ENCODE peak calls at places on chromosomes 16 and 17, in six cellular contexts. One of them, this sample, is unnamed.

GRCh38 chr17:73048170-73048569 is 44.3 kb downstream of the SLC39A11 start:
- DNase-seq in naive thymus-derived CD4-positive, alpha-beta T cell: no peak
- DNase-seq in PC-3: no peak
- DNase-seq in GM23248: no peak
- DNase-seq in retinal pigment epithelial cell: no peak
- DNase-seq in GM06990: no peak
- DNase-seq in this sample: no peak

GRCh38 chr16:87305505-87306391 is 11.4 kb downstream of the C16orf95 start:
- DNase-seq in naive thymus-derived CD4-positive, alpha-beta T cell: no peak
- DNase-seq in GM06990: no peak
- DNase-seq in PC-3: no peak
- DNase-seq in GM23248: peak
- DNase-seq in retinal pigment epithelial cell: no peak
- DNase-seq in this sample: no peak

GRCh38 chr16:30619643-30620042 is 9.5 kb upstream of the ZNF689 start:
- DNase-seq in retinal pigment epithelial cell: no peak
- DNase-seq in naive thymus-derived CD4-positive, alpha-beta T cell: no peak
- DNase-seq in GM06990: no peak
- DNase-seq in GM23248: peak
- DNase-seq in PC-3: no peak
- DNase-seq in this sample: no peak

GRCh38 chr17:75773121-75773807 is 8.3 kb upstream of the GALK1 start:
- DNase-seq in retinal pigment epithelial cell: no peak
- DNase-seq in PC-3: no peak
- DNase-seq in GM23248: no peak
- DNase-seq in naive thymus-derived CD4-positive, alpha-beta T cell: no peak
- DNase-seq in GM06990: no peak
- DNase-seq in this sample: no peak

GRCh38 chr16:66649167-66649566 is 44.7 kb downstream of the CMTM3 start:
- DNase-seq in GM23248: no peak
- DNase-seq in PC-3: no peak
- DNase-seq in naive thymus-derived CD4-positive, alpha-beta T cell: no peak
- DNase-seq in GM06990: no peak
- DNase-seq in retinal pigment epithelial cell: no peak
- DNase-seq in this sample: no peak

GRCh38 chr17:10772425-10773380 is 31.2 kb downstream of the TMEM238L start:
- DNase-seq in PC-3: peak
- DNase-seq in naive thymus-derived CD4-positive, alpha-beta T cell: peak
- DNase-seq in GM23248: no peak
- DNase-seq in retinal pigment epithelial cell: no peak
- DNase-seq in GM06990: no peak
- DNase-seq in this sample: no peak

GRCh38 chr16:24645739-24646645 is 83.5 kb upstream of the TNRC6A start:
- DNase-seq in GM23248: peak
- DNase-seq in naive thymus-derived CD4-positive, alpha-beta T cell: no peak
- DNase-seq in PC-3: peak
- DNase-seq in retinal pigment epithelial cell: peak
- DNase-seq in GM06990: no peak
- DNase-seq in this sample: peak

GRCh38 chr16:65846210-65846602 is 520.3 kb upstream of the CDH5 start:
- DNase-seq in retinal pigment epithelial cell: no peak
- DNase-seq in PC-3: no peak
- DNase-seq in naive thymus-derived CD4-positive, alpha-beta T cell: no peak
- DNase-seq in GM23248: peak
- DNase-seq in GM06990: no peak
- DNase-seq in this sample: no peak

GRCh38 chr17:7651959-7652658 is 1.4 kb downstream of the ATP1B2 start:
- DNase-seq in naive thymus-derived CD4-positive, alpha-beta T cell: no peak
- DNase-seq in GM06990: no peak
- DNase-seq in GM23248: no peak
- DNase-seq in PC-3: no peak
- DNase-seq in retinal pigment epithelial cell: no peak
- DNase-seq in this sample: no peak
- H3K4me3 ChIP-seq in naive thymus-derived CD4-positive, alpha-beta T cell: no peak
- H3K4me3 ChIP-seq in GM06990: no peak
- H3K4me3 ChIP-seq in GM23248: no peak
- H3K4me3 ChIP-seq in PC-3: no peak
- H3K4me3 ChIP-seq in retinal pigment epithelial cell: no peak
- H3K4me3 ChIP-seq in this sample: no peak

DNA sequence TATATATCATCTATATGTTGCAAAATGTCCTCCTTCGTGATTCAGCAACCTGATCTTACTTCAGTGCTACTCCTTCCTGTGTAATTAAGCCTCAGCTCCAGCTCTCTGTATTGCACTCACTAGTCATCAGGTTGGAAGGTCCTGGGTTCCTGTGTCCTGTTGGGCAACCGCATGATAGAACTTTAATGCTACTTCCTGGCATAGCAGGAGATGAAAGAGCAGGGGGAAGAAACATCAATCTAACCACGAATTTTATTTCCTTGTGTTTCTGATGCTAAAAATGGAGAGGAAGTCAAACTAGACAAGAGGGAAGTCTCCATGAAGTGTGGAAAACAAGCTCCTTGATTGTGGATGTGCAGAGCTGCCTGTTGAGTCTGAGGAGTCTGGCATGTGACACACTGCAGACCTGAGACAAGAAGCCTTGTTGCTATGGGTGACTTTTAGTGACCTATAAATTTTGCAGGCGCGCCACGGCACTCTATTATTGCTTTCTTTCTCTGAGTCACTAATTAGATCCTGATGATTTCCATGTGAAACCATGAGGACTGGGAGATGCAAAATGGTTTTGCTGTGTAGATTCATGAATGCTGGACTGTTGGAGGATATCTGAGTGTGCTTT is 25.6 kb downstream of the IGSF6 start:
- DNase-seq in GM23248: peak
- DNase-seq in retinal pigment epithelial cell: peak
- DNase-seq in PC-3: peak
- DNase-seq in naive thymus-derived CD4-positive, alpha-beta T cell: no peak
- DNase-seq in GM06990: no peak
- DNase-seq in this sample: peak
- H3K4me3 ChIP-seq in GM23248: peak
- H3K4me3 ChIP-seq in retinal pigment epithelial cell: no peak
- H3K4me3 ChIP-seq in PC-3: no peak
- H3K4me3 ChIP-seq in naive thymus-derived CD4-positive, alpha-beta T cell: peak
- H3K4me3 ChIP-seq in GM06990: no peak
- H3K4me3 ChIP-seq in this sample: no peak

GRCh38 chr17:917391-917811 is 62.2 kb downstream of the NXN start:
- DNase-seq in naive thymus-derived CD4-positive, alpha-beta T cell: no peak
- DNase-seq in GM23248: peak
- DNase-seq in GM06990: no peak
- DNase-seq in PC-3: no peak
- DNase-seq in retinal pigment epithelial cell: no peak
- DNase-seq in this sample: no peak
- H3K4me3 ChIP-seq in naive thymus-derived CD4-positive, alpha-beta T cell: no peak
- H3K4me3 ChIP-seq in GM23248: peak
- H3K4me3 ChIP-seq in GM06990: no peak
- H3K4me3 ChIP-seq in PC-3: no peak
- H3K4me3 ChIP-seq in retinal pigment epithelial cell: no peak
- H3K4me3 ChIP-seq in this sample: no peak

GRCh38 chr17:48909796-48910195 is 1.6 kb downstream of the UBE2Z start:
- DNase-seq in naive thymus-derived CD4-positive, alpha-beta T cell: no peak
- DNase-seq in GM06990: no peak
- DNase-seq in GM23248: peak
- DNase-seq in PC-3: no peak
- DNase-seq in retinal pigment epithelial cell: no peak
- DNase-seq in this sample: no peak

GRCh38 chr17:48908853-48909394 is 717 bp downstream of the UBE2Z start:
- DNase-seq in retinal pigment epithelial cell: peak
- DNase-seq in PC-3: peak
- DNase-seq in GM06990: peak
- DNase-seq in GM23248: peak
- DNase-seq in naive thymus-derived CD4-positive, alpha-beta T cell: peak
- DNase-seq in this sample: peak

GRCh38 chr17:48908047-48908843 is at the start of gene UBE2Z:
- DNase-seq in naive thymus-derived CD4-positive, alpha-beta T cell: peak
- DNase-seq in GM23248: peak
- DNase-seq in PC-3: peak
- DNase-seq in retinal pigment epithelial cell: peak
- DNase-seq in GM06990: peak
- DNase-seq in this sample: peak

GRCh38 chr17:48912476-48912875 is 4.3 kb downstream of the UBE2Z start:
- DNase-seq in GM23248: peak
- DNase-seq in retinal pigment epithelial cell: no peak
- DNase-seq in PC-3: no peak
- DNase-seq in naive thymus-derived CD4-positive, alpha-beta T cell: no peak
- DNase-seq in GM06990: no peak
- DNase-seq in this sample: no peak

DNA sequence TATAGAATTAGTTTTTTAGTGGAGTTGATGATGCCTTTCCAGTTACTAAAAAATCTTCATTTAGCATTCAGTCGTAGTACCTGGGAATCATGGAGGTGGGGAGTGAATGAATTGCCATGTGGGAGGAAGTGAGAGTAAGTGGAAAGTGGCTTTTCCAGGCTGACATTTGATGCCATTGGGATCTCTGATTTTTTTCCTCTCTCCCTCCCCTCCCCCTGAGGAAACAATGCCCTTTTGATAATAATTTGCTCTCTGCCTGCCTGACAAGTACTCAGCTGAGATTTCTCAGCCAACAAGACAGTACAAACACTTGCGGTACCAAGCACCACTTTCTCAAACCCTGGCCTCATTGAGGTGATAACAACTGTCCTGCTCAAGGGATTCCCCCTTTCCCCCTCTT is 2.2 kb downstream of the UBE2Z start:
- DNase-seq in GM06990: no peak
- DNase-seq in naive thymus-derived CD4-positive, alpha-beta T cell: no peak
- DNase-seq in PC-3: peak
- DNase-seq in GM23248: no peak
- DNase-seq in retinal pigment epithelial cell: no peak
- DNase-seq in this sample: no peak
- H3K4me3 ChIP-seq in GM06990: peak
- H3K4me3 ChIP-seq in naive thymus-derived CD4-positive, alpha-beta T cell: no peak
- H3K4me3 ChIP-seq in PC-3: peak
- H3K4me3 ChIP-seq in GM23248: peak
- H3K4me3 ChIP-seq in retinal pigment epithelial cell: peak
- H3K4me3 ChIP-seq in this sample: no peak

GRCh38 chr17:39867891-39868553 is at the start of gene ZPBP2:
- DNase-seq in naive thymus-derived CD4-positive, alpha-beta T cell: peak
- DNase-seq in PC-3: no peak
- DNase-seq in GM23248: peak
- DNase-seq in retinal pigment epithelial cell: no peak
- DNase-seq in GM06990: peak
- DNase-seq in this sample: no peak
- H3K4me3 ChIP-seq in naive thymus-derived CD4-positive, alpha-beta T cell: peak
- H3K4me3 ChIP-seq in PC-3: no peak
- H3K4me3 ChIP-seq in GM23248: no peak
- H3K4me3 ChIP-seq in retinal pigment epithelial cell: no peak
- H3K4me3 ChIP-seq in GM06990: peak
- H3K4me3 ChIP-seq in this sample: no peak

This sample was measured in kidney epithelial cell.